ENCODE peak calls at places on chromosome 1, in seven cellular contexts. One of them, this sample, is unnamed.

GRCh38 chr1:104574619-104575018 is 824.9 kb downstream of the AMY1C start:
- DNase-seq in K562: no peak
- DNase-seq in esophagus squamous epithelium: no peak
- DNase-seq in sigmoid colon: no peak
- DNase-seq in psoas muscle: no peak
- DNase-seq in pancreas: no peak
- DNase-seq in uterus: no peak
- DNase-seq in this sample: no peak

GRCh38 chr1:58361134-58361533 is 185.4 kb downstream of the OMA1 start:
- DNase-seq in K562: no peak
- DNase-seq in esophagus squamous epithelium: no peak
- DNase-seq in sigmoid colon: no peak
- DNase-seq in psoas muscle: no peak
- DNase-seq in pancreas: no peak
- DNase-seq in uterus: no peak
- DNase-seq in this sample: no peak

GRCh38 chr1:33895396-33895795 is 31.5 kb downstream of the HMGB4 start:
- DNase-seq in K562: no peak
- DNase-seq in esophagus squamous epithelium: no peak
- DNase-seq in sigmoid colon: no peak
- DNase-seq in psoas muscle: no peak
- DNase-seq in pancreas: no peak
- DNase-seq in uterus: no peak
- DNase-seq in this sample: no peak

GRCh38 chr1:92826792-92827191 is 5.0 kb upstream of the RPL5 start:
- DNase-seq in K562: no peak
- DNase-seq in esophagus squamous epithelium: no peak
- DNase-seq in sigmoid colon: no peak
- DNase-seq in psoas muscle: no peak
- DNase-seq in pancreas: no peak
- DNase-seq in uterus: no peak
- DNase-seq in this sample: no peak

GRCh38 chr1:153343040-153343681 is 5.5 kb downstream of the PGLYRP4 start:
- DNase-seq in K562: no peak
- DNase-seq in esophagus squamous epithelium: no peak
- DNase-seq in sigmoid colon: no peak
- DNase-seq in psoas muscle: no peak
- DNase-seq in pancreas: no peak
- DNase-seq in uterus: no peak
- DNase-seq in this sample: no peak

GRCh38 chr1:158117854-158118691 is 62.6 kb upstream of the CD1D start:
- DNase-seq in K562: peak; percentile 34
- DNase-seq in esophagus squamous epithelium: no peak
- DNase-seq in sigmoid colon: peak; percentile 79
- DNase-seq in psoas muscle: no peak
- DNase-seq in pancreas: peak; percentile 33
- DNase-seq in uterus: peak; percentile 58
- DNase-seq in this sample: no peak

GRCh38 chr1:22777658-22778057 is 67.0 kb downstream of the EPHB2 start:
- DNase-seq in K562: no peak
- DNase-seq in esophagus squamous epithelium: no peak
- DNase-seq in sigmoid colon: no peak
- DNase-seq in psoas muscle: no peak
- DNase-seq in pancreas: no peak
- DNase-seq in uterus: no peak
- DNase-seq in this sample: no peak

GRCh38 chr1:66980745-66981367 is 56.1 kb downstream of the MIER1 start:
- DNase-seq in K562: no peak
- DNase-seq in esophagus squamous epithelium: no peak
- DNase-seq in sigmoid colon: no peak
- DNase-seq in psoas muscle: no peak
- DNase-seq in pancreas: no peak
- DNase-seq in uterus: no peak
- DNase-seq in this sample: no peak

GRCh38 chr1:158248122-158248521 is 6.1 kb upstream of the CD1A start:
- DNase-seq in K562: no peak
- DNase-seq in esophagus squamous epithelium: peak; percentile 3
- DNase-seq in sigmoid colon: no peak
- DNase-seq in psoas muscle: no peak
- DNase-seq in pancreas: no peak
- DNase-seq in uterus: no peak
- DNase-seq in this sample: peak; percentile 30

GRCh38 chr1:232880354-232880753 is 70.1 kb upstream of the NTPCR start:
- DNase-seq in K562: peak; percentile 54
- DNase-seq in esophagus squamous epithelium: no peak
- DNase-seq in sigmoid colon: no peak
- DNase-seq in psoas muscle: no peak
- DNase-seq in pancreas: no peak
- DNase-seq in uterus: no peak
- DNase-seq in this sample: no peak

GRCh38 chr1:84855168-84855567 is 37.8 kb downstream of the LPAR3 start:
- DNase-seq in K562: no peak
- DNase-seq in esophagus squamous epithelium: no peak
- DNase-seq in sigmoid colon: no peak
- DNase-seq in psoas muscle: no peak
- DNase-seq in pancreas: no peak
- DNase-seq in uterus: no peak
- DNase-seq in this sample: no peak

GRCh38 chr1:4659247-4659646 is 4.8 kb downstream of the AJAP1 start:
- DNase-seq in K562: no peak
- DNase-seq in esophagus squamous epithelium: no peak
- DNase-seq in sigmoid colon: no peak
- DNase-seq in psoas muscle: no peak
- DNase-seq in pancreas: no peak
- DNase-seq in uterus: no peak
- DNase-seq in this sample: no peak

GRCh38 chr1:5982868-5983267 is 9.4 kb downstream of the NPHP4 start:
- DNase-seq in K562: peak; percentile 56
- DNase-seq in esophagus squamous epithelium: no peak
- DNase-seq in sigmoid colon: no peak
- DNase-seq in psoas muscle: no peak
- DNase-seq in pancreas: no peak
- DNase-seq in uterus: no peak
- DNase-seq in this sample: no peak

GRCh38 chr1:68904472-68904871 is 407.6 kb upstream of the DEPDC1 start:
- DNase-seq in K562: no peak
- DNase-seq in esophagus squamous epithelium: no peak
- DNase-seq in sigmoid colon: no peak
- DNase-seq in psoas muscle: no peak
- DNase-seq in pancreas: no peak
- DNase-seq in uterus: no peak
- DNase-seq in this sample: no peak

GRCh38 chr1:84574936-84575335 is 696 bp upstream of the CTBS start:
- DNase-seq in K562: no peak
- DNase-seq in esophagus squamous epithelium: no peak
- DNase-seq in sigmoid colon: no peak
- DNase-seq in psoas muscle: no peak
- DNase-seq in pancreas: no peak
- DNase-seq in uterus: no peak
- DNase-seq in this sample: no peak

GRCh38 chr1:43632135-43632670 is 17.7 kb upstream of the KDM4A start:
- DNase-seq in K562: peak; percentile 20
- DNase-seq in esophagus squamous epithelium: no peak
- DNase-seq in sigmoid colon: no peak
- DNase-seq in psoas muscle: no peak
- DNase-seq in pancreas: no peak
- DNase-seq in uterus: no peak
- DNase-seq in this sample: no peak

GRCh38 chr1:53176452-53177344 is 19.9 kb upstream of the CPT2 start:
- DNase-seq in K562: no peak
- DNase-seq in esophagus squamous epithelium: no peak
- DNase-seq in sigmoid colon: peak; percentile 81
- DNase-seq in psoas muscle: peak; percentile 24
- DNase-seq in pancreas: peak; percentile 64
- DNase-seq in uterus: no peak
- DNase-seq in this sample: no peak

GRCh38 chr1:230109871-230110667 is 43.0 kb downstream of the GALNT2 start:
- DNase-seq in K562: no peak
- DNase-seq in esophagus squamous epithelium: no peak
- DNase-seq in sigmoid colon: peak; percentile 73
- DNase-seq in psoas muscle: no peak
- DNase-seq in pancreas: no peak
- DNase-seq in uterus: peak; percentile 41
- DNase-seq in this sample: peak; percentile 83

GRCh38 chr1:95467036-95467435 is 233.0 kb downstream of the RWDD3 start:
- DNase-seq in K562: no peak
- DNase-seq in esophagus squamous epithelium: no peak
- DNase-seq in sigmoid colon: no peak
- DNase-seq in psoas muscle: no peak
- DNase-seq in pancreas: no peak
- DNase-seq in uterus: no peak
- DNase-seq in this sample: no peak

GRCh38 chr1:59751801-59752200 is 62.9 kb upstream of the HOOK1 start:
- DNase-seq in K562: no peak
- DNase-seq in esophagus squamous epithelium: no peak
- DNase-seq in sigmoid colon: no peak
- DNase-seq in psoas muscle: no peak
- DNase-seq in pancreas: no peak
- DNase-seq in uterus: no peak
- DNase-seq in this sample: no peak

GRCh38 chr1:59757185-59757747 is 57.5 kb upstream of the HOOK1 start:
- DNase-seq in K562: no peak
- DNase-seq in esophagus squamous epithelium: no peak
- DNase-seq in sigmoid colon: no peak
- DNase-seq in psoas muscle: no peak
- DNase-seq in pancreas: no peak
- DNase-seq in uterus: no peak
- DNase-seq in this sample: no peak

GRCh38 chr1:59752556-59753412 is 62.0 kb upstream of the HOOK1 start:
- DNase-seq in K562: no peak
- DNase-seq in esophagus squamous epithelium: no peak
- DNase-seq in sigmoid colon: no peak
- DNase-seq in psoas muscle: no peak
- DNase-seq in pancreas: no peak
- DNase-seq in uterus: no peak
- DNase-seq in this sample: no peak

GRCh38 chr1:59759156-59759925 is 55.4 kb upstream of the HOOK1 start:
- DNase-seq in K562: peak; percentile 72
- DNase-seq in esophagus squamous epithelium: peak; percentile 12
- DNase-seq in sigmoid colon: peak; percentile 94
- DNase-seq in psoas muscle: peak; percentile 81
- DNase-seq in pancreas: peak; percentile 73
- DNase-seq in uterus: peak; percentile 85
- DNase-seq in this sample: peak; percentile 27

DNA sequence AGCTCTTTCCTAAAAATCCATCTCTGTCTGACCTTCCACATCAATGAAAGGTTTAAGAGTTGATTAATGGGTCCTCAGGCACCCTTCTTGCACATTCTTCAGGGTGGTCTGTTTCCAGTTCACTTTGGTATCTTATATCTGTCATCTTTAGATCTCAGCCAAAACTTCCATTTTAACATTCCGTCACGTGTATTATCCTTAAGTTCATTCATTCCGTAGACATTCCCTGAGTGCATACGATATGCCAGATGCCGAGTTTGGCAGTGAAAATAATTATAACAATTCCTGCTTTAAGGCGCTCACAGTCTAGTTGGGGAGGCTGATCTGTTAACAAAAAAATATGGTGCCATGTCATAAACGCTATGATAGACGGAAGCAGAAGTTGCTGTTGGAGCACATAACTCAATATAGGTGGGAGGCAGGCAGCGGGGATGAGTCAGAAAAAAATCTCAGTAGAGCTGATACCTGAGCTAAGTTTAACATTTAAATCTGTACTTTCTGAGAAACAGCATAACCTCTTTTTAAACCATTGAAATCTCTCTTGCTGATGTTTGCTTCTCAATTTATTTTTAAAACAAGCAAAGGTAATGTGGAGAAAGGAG is 59.6 kb upstream of the HOOK1 start:
- DNase-seq in K562: no peak
- DNase-seq in esophagus squamous epithelium: no peak
- DNase-seq in sigmoid colon: no peak
- DNase-seq in psoas muscle: no peak
- DNase-seq in pancreas: no peak
- DNase-seq in uterus: peak; percentile 51
- DNase-seq in this sample: no peak
- H3K36me3 ChIP-seq in K562: no peaks in the 10 kb centered on the region
- H3K36me3 ChIP-seq in esophagus squamous epithelium: no peaks in the 10 kb centered on the region
- H3K36me3 ChIP-seq in sigmoid colon: no peaks in the 10 kb centered on the region
- H3K36me3 ChIP-seq in psoas muscle: no peaks in the 10 kb centered on the region
- H3K36me3 ChIP-seq in pancreas: no peaks in the 10 kb centered on the region
- H3K36me3 ChIP-seq in uterus: no peaks in the 10 kb centered on the region
- H3K36me3 ChIP-seq in this sample: no peaks in the 10 kb centered on the region

GRCh38 chr1:57082711-57083439 is 117.1 kb upstream of the C8B start:
- DNase-seq in K562: no peak
- DNase-seq in esophagus squamous epithelium: no peak
- DNase-seq in sigmoid colon: no peak
- DNase-seq in psoas muscle: no peak
- DNase-seq in pancreas: no peak
- DNase-seq in uterus: no peak
- DNase-seq in this sample: no peak

GRCh38 chr1:57079454-57080157 is 113.8 kb upstream of the C8B start:
- DNase-seq in K562: peak; percentile 20
- DNase-seq in esophagus squamous epithelium: no peak
- DNase-seq in sigmoid colon: no peak
- DNase-seq in psoas muscle: no peak
- DNase-seq in pancreas: no peak
- DNase-seq in uterus: no peak
- DNase-seq in this sample: no peak
- TF ChIP-seq CTCF in K562: peak; percentile 63
- TF ChIP-seq CTCF in esophagus squamous epithelium: no peak
- TF ChIP-seq CTCF in sigmoid colon: no peak
- TF ChIP-seq CTCF in psoas muscle: no peak
- TF ChIP-seq CTCF in pancreas: no peak
- TF ChIP-seq CTCF in uterus: no peak
- TF ChIP-seq CTCF in this sample: peak; percentile 42

GRCh38 chr1:14857436-14858195 is 259.1 kb downstream of the KAZN start:
- DNase-seq in K562: no peak
- DNase-seq in esophagus squamous epithelium: no peak
- DNase-seq in sigmoid colon: no peak
- DNase-seq in psoas muscle: no peak
- DNase-seq in pancreas: no peak
- DNase-seq in uterus: no peak
- DNase-seq in this sample: no peak
- H3K27me3 ChIP-seq in K562: peaks cover 74% of the 10 kb centered on the region
- H3K27me3 ChIP-seq in esophagus squamous epithelium: no peaks in the 10 kb centered on the region
- H3K27me3 ChIP-seq in sigmoid colon: no peaks in the 10 kb centered on the region
- H3K27me3 ChIP-seq in psoas muscle: no peaks in the 10 kb centered on the region
- H3K27me3 ChIP-seq in pancreas: no peaks in the 10 kb centered on the region
- H3K27me3 ChIP-seq in uterus: no peaks in the 10 kb centered on the region
- H3K27me3 ChIP-seq in this sample: peaks cover 2% of the 10 kb centered on the region

DNA sequence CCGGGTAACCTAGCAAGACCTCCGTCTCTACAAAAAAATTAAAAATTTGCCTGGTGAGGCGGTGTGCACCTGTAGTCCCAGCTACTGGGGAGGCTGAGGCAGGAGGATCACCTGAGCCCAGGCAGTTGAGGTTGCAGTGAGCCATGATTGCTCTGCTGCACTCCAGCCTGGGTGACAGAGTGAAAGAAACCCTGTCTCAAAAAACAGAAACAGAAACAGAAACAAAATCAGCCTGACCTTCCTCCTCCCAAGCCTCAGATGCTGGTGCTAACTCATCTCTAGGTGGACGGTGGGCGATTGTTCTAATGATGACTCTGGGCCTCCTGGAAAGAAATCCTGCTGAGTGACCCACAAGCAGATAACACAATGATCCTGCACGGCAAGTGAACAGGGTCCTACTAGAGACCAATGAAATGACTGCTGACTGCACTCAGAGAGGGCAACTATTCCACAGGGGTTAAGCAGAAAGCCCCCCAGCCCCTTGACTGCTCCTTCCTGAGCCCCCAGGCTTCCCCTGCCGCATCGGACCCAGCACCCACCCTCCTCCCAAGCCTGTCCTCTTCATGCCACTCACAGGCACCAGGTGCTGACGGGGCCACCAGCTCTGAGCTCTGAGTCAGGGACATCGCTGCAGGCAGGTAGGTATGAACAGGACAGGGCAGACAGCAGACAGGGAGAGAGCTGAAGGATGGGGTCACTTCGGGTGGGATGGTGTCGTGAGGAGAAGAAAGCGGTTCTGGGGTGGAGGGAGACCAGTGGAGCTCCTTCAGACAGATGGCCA is 27.8 kb upstream of the LRRC38 start:
- DNase-seq in K562: no peak
- DNase-seq in esophagus squamous epithelium: no peak
- DNase-seq in sigmoid colon: no peak
- DNase-seq in psoas muscle: no peak
- DNase-seq in pancreas: no peak
- DNase-seq in uterus: no peak
- DNase-seq in this sample: no peak
- H3K36me3 ChIP-seq in K562: no peaks in the 10 kb centered on the region
- H3K36me3 ChIP-seq in esophagus squamous epithelium: no peaks in the 10 kb centered on the region
- H3K36me3 ChIP-seq in sigmoid colon: no peaks in the 10 kb centered on the region
- H3K36me3 ChIP-seq in psoas muscle: no peaks in the 10 kb centered on the region
- H3K36me3 ChIP-seq in pancreas: no peaks in the 10 kb centered on the region
- H3K36me3 ChIP-seq in uterus: no peaks in the 10 kb centered on the region
- H3K36me3 ChIP-seq in this sample: no peaks in the 10 kb centered on the region